ENCODE peak calls at places on chromosomes 11 and 22, in ten cellular contexts. P, M, V, I, W, H, X, G, N and S are unnamed samples.

GRCh38 chr11:6742260-6742659 is 29.5 kb downstream of the OR2AG2 start:
- DNase-seq in X (no peak), I (no peak), M (no peak), H (no peak), N (no peak), W (no peak), G (no peak), P (no peak), V (no peak), S (no peak)

GRCh38 chr11:127000991-127001390 is 421 bp upstream of the KIRREL3 start:
- DNase-seq in M (no peak), V (no peak), N (no peak), H (no peak), W (no peak), P (no peak), I (no peak), G (no peak), X (no peak), S (no peak)

GRCh38 chr11:126359431-126360048 is 4.1 kb downstream of the ST3GAL4 start:
- DNase-seq in X (peak; percentile 38), V (peak; percentile 86), H (peak; percentile 79), W (no peak), P (peak; percentile 67), N (peak; percentile 88), G (peak; percentile 76), M (no peak), I (no peak), S (peak; percentile 16)

GRCh38 chr11:102168483-102168882 is 58.2 kb downstream of the YAP1 start:
- DNase-seq in V (no peak), P (no peak), W (no peak), G (no peak), X (no peak), I (no peak), M (no peak), N (no peak), H (no peak), S (no peak)

GRCh38 chr11:78257654-78258053 is 68.9 kb downstream of the USP35 start:
- DNase-seq in I (no peak), G (no peak), H (no peak), N (no peak), P (no peak), W (no peak), M (no peak), V (no peak), X (no peak), S (no peak)

GRCh38 chr11:125102544-125102943 is 8.9 kb downstream of the TMEM218 start:
- DNase-seq in V (no peak), W (no peak), G (no peak), N (no peak), I (no peak), P (no peak), M (no peak), H (no peak), X (no peak), S (no peak)

GRCh38 chr11:91265946-91266345 is 958.7 kb upstream of the FAT3 start:
- DNase-seq in I (no peak), P (no peak), H (no peak), V (no peak), X (no peak), G (no peak), W (no peak), N (no peak), M (no peak), S (no peak)

GRCh38 chr11:67501854-67502253 is 3.3 kb downstream of the PITPNM1 start:
- DNase-seq in N (no peak), M (no peak), P (no peak), V (no peak), G (no peak), W (no peak), H (no peak), X (no peak), I (no peak), S (no peak)

GRCh38 chr11:115098037-115098436 is 406.2 kb downstream of the CADM1 start:
- DNase-seq in P (no peak), X (no peak), N (no peak), I (no peak), W (no peak), G (no peak), H (no peak), M (no peak), V (no peak), S (no peak)

GRCh38 chr11:115104851-115105453 is 399.3 kb downstream of the CADM1 start:
- DNase-seq in M (no peak), V (no peak), P (no peak), W (no peak), X (no peak), G (no peak), H (no peak), N (no peak), I (no peak), S (no peak)

GRCh38 chr11:115100706-115101105 is 403.5 kb downstream of the CADM1 start:
- DNase-seq in H (no peak), M (no peak), G (no peak), N (no peak), P (no peak), W (no peak), V (no peak), X (no peak), I (no peak), S (no peak)

DNA sequence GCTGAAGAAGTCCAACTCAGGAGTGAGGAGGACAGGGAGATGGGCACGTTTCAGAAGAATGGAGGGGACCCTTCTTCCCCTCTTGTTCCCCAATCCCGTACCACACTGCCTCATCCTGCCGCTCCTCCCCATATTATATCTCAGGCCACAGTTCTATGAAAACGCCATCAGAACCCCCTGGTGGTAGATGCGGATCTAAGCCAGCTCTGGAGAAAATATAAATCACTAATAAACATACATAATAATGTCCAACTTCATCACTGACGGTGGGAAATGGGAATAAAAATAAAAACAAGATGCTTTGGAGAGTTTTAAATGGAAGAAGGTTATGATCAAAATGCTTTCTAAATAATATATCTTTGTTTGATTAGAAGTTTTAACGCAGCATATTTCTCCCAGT is 400.3 kb downstream of the CADM1 start:
- DNase-seq in V (no peak), G (no peak), N (no peak), I (no peak), P (no peak), H (no peak), W (no peak), M (peak; percentile 1), X (no peak), S (no peak)
- TF ChIP-seq CTCF in V (no peak), G (no peak), N (no peak), I (no peak), P (no peak), H (no peak), W (no peak), M (no peak), X (no peak), S (no peak)

GRCh38 chr11:44936527-44936926 is 14.2 kb downstream of the TP53I11 start:
- DNase-seq in H (peak; percentile 79), I (peak; percentile 78), W (peak; percentile 68), V (peak; percentile 86), N (peak; percentile 81), P (peak; percentile 88), M (peak; percentile 80), G (peak; percentile 83), X (peak; percentile 87), S (peak; percentile 79)
- H3K4me3 ChIP-seq in H (no peak overlapping the region), I (no peak overlapping the region), W (no peak overlapping the region), V (no peak overlapping the region), N (no peak overlapping the region), P (no peak overlapping the region), M (no peak overlapping the region), G (no peak overlapping the region), X (no peak overlapping the region), S (no peak overlapping the region)

GRCh38 chr22:30429887-30430286 is 4.3 kb downstream of the MTFP1 start:
- DNase-seq in V (no peak), G (no peak), P (no peak), I (no peak), H (no peak), W (no peak), N (no peak), M (no peak), X (no peak), S (no peak)

GRCh38 chr22:30433227-30433626 is 7.7 kb downstream of the MTFP1 start:
- DNase-seq in N (no peak), M (no peak), G (no peak), P (no peak), V (no peak), X (no peak), W (no peak), H (no peak), I (no peak), S (no peak)

GRCh38 chr22:30432096-30432495 is 6.5 kb downstream of the MTFP1 start:
- DNase-seq in M (no peak), H (no peak), N (no peak), I (no peak), V (no peak), P (no peak), X (no peak), W (no peak), G (no peak), S (no peak)

GRCh38 chr22:30432520-30432919 is 7.0 kb downstream of the MTFP1 start:
- DNase-seq in M (no peak), N (no peak), V (no peak), G (no peak), P (no peak), H (no peak), I (no peak), X (no peak), W (no peak), S (no peak)

DNA sequence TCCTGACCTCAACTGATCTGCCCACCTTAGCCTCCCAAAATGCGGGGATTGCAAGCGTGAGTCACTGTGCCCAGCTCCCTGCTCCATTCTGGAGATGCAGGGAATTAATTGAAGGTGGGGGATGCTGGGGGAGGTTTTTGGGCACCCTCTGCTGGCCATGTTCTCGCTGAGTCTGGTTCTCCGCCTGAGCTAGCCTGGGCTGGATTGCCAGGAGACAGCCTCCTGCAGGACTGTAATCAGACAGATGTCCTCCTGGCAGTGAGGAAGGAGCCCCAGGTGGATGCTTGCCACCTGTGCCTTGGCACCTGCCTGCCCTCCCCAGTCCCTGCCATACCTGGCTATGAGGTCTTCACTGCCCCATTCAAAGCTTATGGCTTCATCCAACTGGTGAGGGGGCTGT is 5.4 kb downstream of the MTFP1 start:
- DNase-seq in I (no peak), W (no peak), P (no peak), X (no peak), V (no peak), G (no peak), H (no peak), M (peak; percentile 27), N (no peak), S (no peak)
- TF ChIP-seq CTCF in I (peak; percentile 36), W (no peak), P (no peak), X (no peak), V (no peak), G (no peak), H (no peak), M (no peak), N (no peak), S (no peak)

GRCh38 chr11:2928605-2929510 is at the start of gene PHLDA2:
- DNase-seq in M (peak; percentile 74), W (no peak), P (peak; percentile 84), H (peak; percentile 61), V (peak; percentile 73), X (peak; percentile 54), N (no peak), G (peak; percentile 86), I (peak; percentile 59), S (no peak)

GRCh38 chr11:2929511-2929879 is 275 bp upstream of the PHLDA2 start:
- DNase-seq in N (no peak), I (peak; percentile 56), W (no peak), V (peak; percentile 76), M (peak; percentile 81), H (peak; percentile 66), G (peak; percentile 88), X (peak; percentile 50), P (peak; percentile 89), S (peak; percentile 68)

GRCh38 chr11:2926611-2927492 is 2.4 kb downstream of the PHLDA2 start:
- DNase-seq in N (no peak), G (peak; percentile 51), X (no peak), W (no peak), H (peak; percentile 12), V (no peak), I (no peak), M (no peak), P (peak; percentile 36), S (no peak)

GRCh38 chr11:2927851-2928604 is 1.2 kb downstream of the PHLDA2 start:
- DNase-seq in V (peak; percentile 38), W (no peak), G (peak; percentile 63), H (peak; percentile 18), M (peak; percentile 51), X (peak; percentile 68), I (no peak), P (peak; percentile 72), N (no peak), S (no peak)

DNA sequence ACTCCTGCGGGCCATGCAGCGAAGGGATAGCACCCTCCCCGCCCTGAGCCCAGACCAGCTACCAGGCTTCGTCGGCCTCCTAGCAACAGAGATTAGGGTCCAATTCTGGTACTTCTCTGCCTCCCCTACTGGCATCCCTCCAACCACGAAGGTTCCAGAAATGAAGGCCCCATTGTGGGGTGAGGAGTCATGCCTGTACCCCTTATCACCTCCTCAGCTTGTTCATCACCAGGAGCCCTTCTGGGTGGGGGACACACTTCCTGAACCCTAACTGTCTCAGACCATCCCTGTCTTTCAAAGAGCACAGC is 1.8 kb downstream of the PHLDA2 start:
- DNase-seq in I (no peak), G (no peak), M (no peak), W (no peak), V (no peak), P (no peak), X (no peak), H (peak; percentile 13), N (no peak), S (no peak)
- H3K4me3 ChIP-seq in I (peak overlapping the region; percentile 87), G (no peak overlapping the region), M (peak overlapping the region; percentile 67), W (no peak overlapping the region), V (no peak overlapping the region), P (no peak overlapping the region), X (no peak overlapping the region), H (no peak overlapping the region), N (no peak overlapping the region), S (peak overlapping the region; percentile 56)